ENCODE peak calls at places on chromosome 4, in four cellular contexts. Y, X, C and F are unnamed samples.

GRCh38 chr4:174627473-174627872 is 105.2 kb upstream of the HPGD start:
- DNase-seq in Y (no peak), C (no peak), X (no peak), F (no peak)

GRCh38 chr4:88286897-88287296 is 2.5 kb upstream of the PPM1K start:
- DNase-seq in Y (no peak), X (no peak), C (no peak), F (no peak)

GRCh38 chr4:90419124-90419711 is 292.0 kb downstream of the CCSER1 start:
- DNase-seq in Y (no peak), X (no peak), C (no peak), F (no peak)

GRCh38 chr4:133320576-133321170 is 171.6 kb downstream of the PCDH10 start:
- DNase-seq in X (no peak), C (no peak), Y (no peak), F (no peak)

GRCh38 chr4:931194-931959 is 739 bp downstream of the GAK start:
- DNase-seq in X (no peak), Y (no peak), C (no peak), F (no peak)

GRCh38 chr4:166538491-166539005 is 665.5 kb downstream of the TLL1 start:
- DNase-seq in C (no peak), X (no peak), Y (no peak), F (no peak)

GRCh38 chr4:99878604-99879003 is 15.6 kb downstream of the LAMTOR3 start:
- DNase-seq in Y (no peak), X (no peak), C (no peak), F (no peak)

GRCh38 chr4:104352211-104352610 is 142.5 kb downstream of the CXXC4 start:
- DNase-seq in X (no peak), C (no peak), Y (no peak), F (no peak)

GRCh38 chr4:95264843-95265242 is 283.9 kb downstream of the UNC5C start:
- DNase-seq in X (no peak), Y (no peak), C (no peak), F (no peak)

GRCh38 chr4:65983062-65983461 is 312.8 kb upstream of the EPHA5 start:
- DNase-seq in C (no peak), Y (no peak), X (no peak), F (no peak)

GRCh38 chr4:119898211-119898610 is 168.4 kb downstream of the MAD2L1 start:
- DNase-seq in X (no peak), C (no peak), Y (no peak), F (no peak)

GRCh38 chr4:13922459-13922858 is 294.9 kb upstream of the BOD1L1 start:
- DNase-seq in Y (no peak), X (no peak), C (no peak), F (no peak)

GRCh38 chr4:65789850-65790249 is 119.6 kb upstream of the EPHA5 start:
- DNase-seq in Y (no peak), X (no peak), C (no peak), F (no peak)

GRCh38 chr4:99029852-99030251 is 34.3 kb downstream of the METAP1 start:
- DNase-seq in C (no peak), Y (no peak), X (no peak), F (no peak)

GRCh38 chr4:147078875-147079658 is 133.4 kb upstream of the TTC29 start:
- DNase-seq in Y (no peak), C (peak), X (peak), F (no peak)

GRCh38 chr4:14877246-14878220 is 124.7 kb upstream of the CPEB2 start:
- DNase-seq in X (no peak), Y (peak), C (no peak), F (no peak)

GRCh38 chr4:89898304-89898716 is 3.7 kb downstream of the MMRN1 start:
- DNase-seq in Y (peak), C (no peak), X (peak), F (no peak)

GRCh38 chr4:135256111-135256510 is 1054.5 kb upstream of the PABPC4L start:
- DNase-seq in Y (no peak), C (no peak), X (no peak), F (no peak)

GRCh38 chr4:188130355-188130754 is 8.9 kb upstream of the TRIML1 start:
- DNase-seq in C (no peak), X (no peak), Y (no peak), F (no peak)

GRCh38 chr4:28388471-28388870 is 1527.8 kb downstream of the STIM2 start:
- DNase-seq in X (no peak), Y (no peak), C (no peak), F (no peak)

GRCh38 chr4:83334425-83335241 is at the start of gene HPSE:
- DNase-seq in C (peak), X (peak), Y (peak), F (peak)

GRCh38 chr4:125827338-125828074 is 512.8 kb downstream of the FAT4 start:
- DNase-seq in C (no peak), X (no peak), Y (no peak), F (no peak)

GRCh38 chr4:22911285-22911684 is 218.5 kb downstream of the GBA3 start:
- DNase-seq in Y (no peak), X (no peak), C (no peak), F (no peak)

GRCh38 chr4:25098964-25099843 is 61.0 kb downstream of the SEPSECS start:
- DNase-seq in C (no peak), X (peak), Y (peak), F (peak)

GRCh38 chr4:99179178-99179577 is 35.1 kb upstream of the ADH4 start:
- DNase-seq in C (no peak), X (no peak), Y (no peak), F (no peak)

GRCh38 chr4:2534904-2535385 is 1.5 kb upstream of the FAM193A start:
- DNase-seq in C (no peak), X (no peak), Y (no peak), F (no peak)

GRCh38 chr4:184284336-184284690 is 66.6 kb upstream of the ENPP6 start:
- DNase-seq in X (no peak), Y (no peak), C (no peak), F (no peak)

GRCh38 chr4:155578726-155579385 is 87.8 kb upstream of the GUCY1A1 start:
- DNase-seq in Y (no peak), C (no peak), X (no peak), F (no peak)

GRCh38 chr4:147052361-147052760 is 106.7 kb upstream of the TTC29 start:
- DNase-seq in C (no peak), Y (no peak), X (no peak), F (no peak)

GRCh38 chr4:123449780-123450179 is 53.2 kb downstream of the SPRY1 start:
- DNase-seq in X (no peak), Y (no peak), C (no peak), F (no peak)

GRCh38 chr4:88441696-88442095 is 15.2 kb upstream of the HERC5 start:
- DNase-seq in X (no peak), C (no peak), Y (no peak), F (no peak)

GRCh38 chr4:72496119-72496518 is 72.9 kb downstream of the ADAMTS3 start:
- DNase-seq in X (no peak), Y (no peak), C (no peak), F (no peak)

GRCh38 chr4:94567811-94568210 is 116.1 kb downstream of the PDLIM5 start:
- DNase-seq in C (no peak), Y (no peak), X (no peak), F (no peak)

GRCh38 chr4:145885666-145886065 is 53.0 kb downstream of the ZNF827 start:
- DNase-seq in Y (no peak), C (no peak), X (no peak), F (no peak)

GRCh38 chr4:145888393-145888792 is 50.2 kb downstream of the ZNF827 start:
- DNase-seq in C (no peak), Y (no peak), X (no peak), F (no peak)

GRCh38 chr4:145886871-145887240 is 51.8 kb downstream of the ZNF827 start:
- DNase-seq in C (no peak), Y (no peak), X (peak), F (no peak)

GRCh38 chr4:145884775-145885174 is 53.8 kb downstream of the ZNF827 start:
- DNase-seq in X (no peak), C (no peak), Y (no peak), F (no peak)

DNA sequence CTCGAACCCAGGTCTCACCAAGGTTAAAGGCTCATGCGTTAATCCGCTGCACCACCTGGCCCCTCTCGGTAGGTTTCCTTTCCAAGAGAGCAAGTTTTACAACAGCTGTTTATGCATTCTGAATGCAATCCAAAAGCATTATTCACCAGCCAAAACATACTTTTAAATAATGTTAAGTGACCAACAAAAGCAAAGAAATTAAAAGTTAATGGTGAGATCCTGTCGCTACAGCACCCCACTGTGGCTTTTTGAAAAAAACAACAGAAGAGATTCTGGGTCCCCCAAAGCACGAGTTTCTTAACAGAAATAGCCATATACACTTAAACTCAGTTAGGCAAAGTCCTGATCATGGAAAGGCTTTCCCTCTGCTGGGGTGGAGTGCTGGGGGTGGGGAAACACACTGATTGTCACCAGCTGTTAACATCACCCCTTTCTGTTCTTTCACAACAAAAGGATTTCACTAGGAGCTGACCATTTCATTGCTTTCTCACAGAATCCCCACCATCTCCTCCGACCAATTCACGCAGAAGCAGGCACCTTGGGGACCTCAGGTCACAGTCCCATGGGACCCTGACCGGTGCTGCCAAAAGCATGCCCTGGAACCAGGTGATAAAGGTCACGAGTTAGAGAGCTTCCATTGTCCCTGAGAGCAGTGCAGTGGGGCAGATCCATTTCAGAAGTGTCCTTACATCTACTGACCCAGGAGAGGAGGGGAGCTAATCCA is 51.2 kb downstream of the ZNF827 start:
- DNase-seq in Y (no peak), X (peak), C (peak), F (no peak)
- H3K27ac ChIP-seq in Y (peak), X (peak), C (peak), F (no peak)

GRCh38 chr4:121180558-121180957 is 16.4 kb upstream of the TNIP3 start:
- DNase-seq in C (no peak), Y (no peak), X (no peak), F (no peak)
- H3K4me3 ChIP-seq in C (no peak), Y (no peak), X (no peak), F (no peak)

GRCh38 chr4:112514079-112514448 is 1.9 kb downstream of the NEUROG2 start:
- DNase-seq in Y (no peak), X (no peak), C (no peak), F (no peak)

GRCh38 chr4:112514449-112515277 is 1.3 kb downstream of the NEUROG2 start:
- DNase-seq in X (no peak), Y (no peak), C (no peak), F (no peak)

GRCh38 chr4:112516401-112517066 is 554 bp upstream of the NEUROG2 start:
- DNase-seq in X (no peak), C (no peak), Y (no peak), F (no peak)

GRCh38 chr4:112516076-112516385 is at the start of gene NEUROG2:
- DNase-seq in Y (no peak), C (no peak), X (no peak), F (no peak)

GRCh38 chr4:112515278-112516075 is 503 bp downstream of the NEUROG2 start:
- DNase-seq in Y (no peak), C (no peak), X (no peak), F (no peak)
- TF ChIP-seq POLR2A in Y (no peak), C (no peak), X (no peak), F (no peak)

DNA sequence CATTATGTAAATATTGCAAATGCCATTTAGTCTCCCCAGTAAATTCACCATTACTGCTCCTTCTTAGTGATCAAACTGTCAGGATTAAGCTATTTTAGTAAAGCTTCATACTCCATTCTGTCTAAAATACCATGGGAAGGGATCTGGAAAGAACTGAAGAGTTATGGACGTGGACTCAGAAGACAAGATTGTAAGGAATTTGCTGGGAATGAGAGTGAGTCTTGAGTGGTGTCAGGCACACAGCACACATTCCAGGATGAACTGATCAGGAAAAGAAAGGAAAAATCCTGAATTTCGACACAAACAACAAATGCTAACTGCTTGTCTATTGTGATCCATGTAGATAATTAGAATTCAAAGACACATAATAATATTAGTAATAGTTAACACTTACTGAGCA is 311.0 kb downstream of the CENPC start:
- DNase-seq in Y (no peak), C (no peak), X (no peak), F (no peak)
- H3K27ac ChIP-seq in Y (no peak), C (no peak), X (no peak), F (no peak)

GRCh38 chr4:106247600-106247999 is 68.4 kb downstream of the TBCK start:
- DNase-seq in Y (no peak), X (no peak), C (no peak), F (no peak)

GRCh38 chr4:106246441-106246840 is 69.6 kb downstream of the TBCK start:
- DNase-seq in Y (no peak), C (no peak), X (no peak), F (no peak)

GRCh38 chr4:106240699-106241098 is 75.3 kb downstream of the TBCK start:
- DNase-seq in X (no peak), Y (no peak), C (no peak), F (no peak)

DNA sequence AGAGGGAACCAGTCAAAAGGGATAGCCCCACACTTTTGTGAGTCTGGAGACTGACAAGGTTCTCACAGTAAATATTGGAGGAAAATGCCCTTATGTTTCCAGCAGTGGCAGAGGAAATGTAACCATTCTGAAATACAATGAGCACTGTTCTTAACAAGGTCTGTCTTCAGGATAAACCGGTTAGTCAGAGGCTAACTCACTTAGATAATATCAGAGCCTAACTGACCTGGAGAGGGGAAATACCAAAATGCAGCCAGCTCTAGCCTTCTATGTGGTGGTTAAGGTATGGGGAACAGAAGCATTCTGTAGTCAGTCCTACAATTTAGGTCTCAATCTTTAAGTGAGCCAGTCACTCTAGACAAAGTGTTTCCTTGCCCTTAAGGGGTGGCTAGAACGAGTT is 70.8 kb downstream of the TBCK start:
- DNase-seq in Y (no peak), C (no peak), X (no peak), F (no peak)
- H3K4me3 ChIP-seq in Y (no peak), C (no peak), X (no peak), F (no peak)

GRCh38 chr4:30821275-30821674 is 101.1 kb downstream of the PCDH7 start:
- DNase-seq in Y (no peak), X (no peak), C (no peak), F (no peak)

GRCh38 chr4:30825008-30825765 is 105.0 kb downstream of the PCDH7 start:
- DNase-seq in X (no peak), Y (no peak), C (no peak), F (no peak)

GRCh38 chr4:30821891-30822612 is 101.9 kb downstream of the PCDH7 start:
- DNase-seq in X (no peak), C (no peak), Y (no peak), F (no peak)

GRCh38 chr4:30818541-30818940 is 98.4 kb downstream of the PCDH7 start:
- DNase-seq in X (no peak), Y (no peak), C (no peak), F (no peak)

DNA sequence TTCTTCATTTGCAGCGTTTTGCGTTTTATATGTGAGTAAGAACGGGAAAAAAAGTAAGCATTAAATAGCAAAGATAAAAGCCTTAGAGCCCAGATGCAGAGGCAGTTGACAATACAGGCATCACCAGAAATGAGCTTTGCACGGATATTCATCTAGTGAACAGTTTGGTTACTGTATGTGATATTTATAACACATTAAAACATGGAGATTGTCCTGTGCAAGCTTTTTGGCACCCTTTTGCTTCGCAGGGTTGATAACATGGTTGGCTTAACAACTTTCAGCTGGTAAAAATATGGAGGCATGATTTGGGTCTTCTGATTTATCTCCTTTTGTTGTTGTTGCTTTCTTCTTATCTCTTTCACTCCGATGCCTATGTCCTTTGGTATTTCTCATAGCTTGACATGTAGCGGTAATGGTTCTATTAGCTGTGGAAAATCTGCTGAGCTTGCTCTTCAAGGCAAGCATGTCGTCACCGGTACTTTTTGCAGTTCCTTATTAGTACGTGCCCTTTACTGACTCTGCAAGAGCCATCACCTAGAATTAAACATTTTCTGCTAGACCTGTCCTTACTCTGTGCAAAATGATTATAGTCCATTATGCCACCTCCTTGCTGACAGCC is 102.9 kb downstream of the PCDH7 start:
- DNase-seq in C (no peak), X (no peak), Y (no peak), F (no peak)
- TF ChIP-seq POLR2A in C (no peak), X (no peak), Y (no peak), F (no peak)

GRCh38 chr4:52861879-52862604 is at the start of gene RASL11B:
- DNase-seq in Y (peak), C (peak), X (peak), F (peak)

GRCh38 chr4:52861171-52861873 is 795 bp upstream of the RASL11B start:
- DNase-seq in C (no peak), X (no peak), Y (no peak), F (no peak)

GRCh38 chr4:52864816-52865215 is 2.7 kb downstream of the RASL11B start:
- DNase-seq in Y (peak), X (no peak), C (no peak), F (no peak)

GRCh38 chr4:52863324-52863723 is 1.2 kb downstream of the RASL11B start:
- DNase-seq in C (no peak), Y (no peak), X (no peak), F (no peak)

DNA sequence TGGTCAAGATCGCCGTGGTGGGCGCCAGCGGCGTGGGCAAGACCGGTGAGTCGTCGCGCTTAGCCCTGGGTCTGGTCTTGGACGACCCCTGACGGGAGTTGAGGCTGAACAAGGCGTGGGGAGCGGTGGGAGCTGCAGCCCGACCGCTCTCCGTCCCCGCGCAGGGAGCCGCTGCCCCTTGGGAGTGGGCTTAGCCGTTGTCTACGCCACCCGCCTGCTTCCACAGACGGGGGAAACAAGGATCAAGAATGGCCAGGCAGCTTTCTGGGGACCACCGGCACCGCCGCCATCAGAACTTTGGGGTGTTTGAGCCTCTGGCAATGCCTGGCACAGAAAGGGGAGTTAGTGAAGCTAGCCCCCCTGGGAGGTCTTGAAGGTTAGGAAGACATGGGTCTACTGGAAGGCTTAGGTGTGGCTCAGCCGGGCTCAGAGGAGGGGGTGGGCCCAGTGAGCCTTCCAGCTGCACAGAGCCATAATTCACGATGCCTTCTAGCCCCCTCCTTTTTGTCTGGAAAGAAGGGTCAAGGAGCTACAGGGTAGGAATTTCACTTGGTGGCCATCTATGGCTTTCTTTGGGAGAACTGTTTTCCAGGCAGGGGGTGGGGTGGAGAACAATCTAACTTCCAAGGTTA is 604 bp downstream of the RASL11B start:
- DNase-seq in X (no peak), Y (no peak), C (no peak), F (no peak)
- H3K27ac ChIP-seq in X (peak), Y (peak), C (no peak), F (peak)

GRCh38 chr4:87081826-87082225 is 138.6 kb downstream of the KLHL8 start:
- DNase-seq in X (no peak), Y (no peak), C (no peak), F (no peak)
- H3K4me3 ChIP-seq in X (no peak), Y (no peak), C (no peak), F (no peak)

GRCh38 chr4:145481164-145481941 is at the start of gene SMAD1:
- DNase-seq in Y (peak), C (peak), X (peak), F (peak)
- TF ChIP-seq POLR2A in Y (no peak), C (no peak), X (peak), F (no peak)